ENCODE peak calls at places on chromosomes 11 and 22, in eight cellular contexts. A, W, C, J, V, R, O and I are unnamed samples. For H3K27me3, the result is how much of the 10 kb centered on the place peaks cover.

GRCh38 chr11:114616516-114616915 is 20.9 kb upstream of the NXPE4 start:
- DNase-seq in A (no peak), W (no peak), C (no peak), J (no peak), V (no peak), R (no peak), O (no peak), I (no peak)

GRCh38 chr11:9219115-9219514 is 46.0 kb downstream of the DENND5A start:
- DNase-seq in A (no peak), W (no peak), C (no peak), J (no peak), V (no peak), R (no peak), O (no peak), I (no peak)

GRCh38 chr11:46666982-46667590 is 33.3 kb downstream of the ARHGAP1 start:
- DNase-seq in A (no peak), W (no peak), C (no peak), J (no peak), V (no peak), R (no peak), O (no peak), I (no peak)

GRCh38 chr22:23520875-23521441 is 59.1 kb downstream of the IGLL1 start:
- DNase-seq in A (no peak), W (no peak), C (no peak), J (no peak), V (no peak), R (no peak), O (no peak), I (peak)

GRCh38 chr11:29173660-29174062 is 843.2 kb downstream of the KCNA4 start:
- DNase-seq in A (no peak), W (no peak), C (peak), J (no peak), V (peak), R (no peak), O (no peak), I (no peak)

GRCh38 chr11:80958966-80959365 is 1518.1 kb upstream of the TENM4 start:
- DNase-seq in A (no peak), W (no peak), C (no peak), J (no peak), V (no peak), R (no peak), O (no peak), I (no peak)

GRCh38 chr11:33103836-33104235 is 57.4 kb downstream of the CSTF3 start:
- DNase-seq in A (no peak), W (no peak), C (no peak), J (no peak), V (no peak), R (no peak), O (no peak), I (no peak)

GRCh38 chr11:22930816-22931594 is 70.7 kb upstream of the CCDC179 start:
- DNase-seq in A (no peak), W (no peak), C (no peak), J (no peak), V (no peak), R (no peak), O (no peak), I (no peak)

GRCh38 chr11:108902027-108902469 is 237.2 kb downstream of the DDX10 start:
- DNase-seq in A (no peak), W (no peak), C (no peak), J (no peak), V (no peak), R (no peak), O (no peak), I (peak)

GRCh38 chr11:133078591-133079179 is 453.6 kb downstream of the OPCML start:
- DNase-seq in A (no peak), W (no peak), C (no peak), J (no peak), V (peak), R (peak), O (peak), I (peak)

GRCh38 chr22:34490911-34491310 is 570.6 kb upstream of the LARGE1 start:
- DNase-seq in A (no peak), W (no peak), C (no peak), J (no peak), V (no peak), R (no peak), O (no peak), I (no peak)

GRCh38 chr22:46734830-46735453 is 3.1 kb downstream of the CERK start:
- DNase-seq in A (peak), W (no peak), C (no peak), J (no peak), V (no peak), R (peak), O (peak), I (peak)

GRCh38 chr11:65279713-65280459 is 18.1 kb downstream of the POLA2 start:
- DNase-seq in A (peak), W (peak), C (peak), J (peak), V (peak), R (no peak), O (no peak), I (peak)

GRCh38 chr22:39024923-39025322 is 4.0 kb downstream of the APOBEC3D start:
- DNase-seq in A (no peak), W (no peak), C (no peak), J (no peak), V (no peak), R (no peak), O (no peak), I (no peak)

GRCh38 chr22:47779474-47779873 is 1017.0 kb downstream of the TBC1D22A start:
- DNase-seq in A (no peak), W (no peak), C (no peak), J (no peak), V (no peak), R (no peak), O (no peak), I (no peak)

GRCh38 chr11:68297052-68297378 is 15.4 kb upstream of the LRP5 start:
- DNase-seq in A (no peak), W (no peak), C (no peak), J (no peak), V (no peak), R (no peak), O (no peak), I (no peak)

GRCh38 chr11:64831411-64831891 is 13.0 kb downstream of the CDC42BPG start:
- DNase-seq in A (no peak), W (no peak), C (no peak), J (no peak), V (no peak), R (no peak), O (no peak), I (no peak)

GRCh38 chr22:43848366-43849171 is 13.7 kb downstream of the SULT4A1 start:
- DNase-seq in A (no peak), W (no peak), C (no peak), J (no peak), V (no peak), R (no peak), O (no peak), I (peak)

GRCh38 chr22:50396751-50397370 is 53.7 kb downstream of the PPP6R2 start:
- DNase-seq in A (no peak), W (no peak), C (no peak), J (no peak), V (no peak), R (no peak), O (no peak), I (peak)

GRCh38 chr22:24391836-24392217 is 35.6 kb upstream of the ADORA2A start:
- DNase-seq in A (no peak), W (no peak), C (peak), J (no peak), V (no peak), R (no peak), O (no peak), I (no peak)

DNA sequence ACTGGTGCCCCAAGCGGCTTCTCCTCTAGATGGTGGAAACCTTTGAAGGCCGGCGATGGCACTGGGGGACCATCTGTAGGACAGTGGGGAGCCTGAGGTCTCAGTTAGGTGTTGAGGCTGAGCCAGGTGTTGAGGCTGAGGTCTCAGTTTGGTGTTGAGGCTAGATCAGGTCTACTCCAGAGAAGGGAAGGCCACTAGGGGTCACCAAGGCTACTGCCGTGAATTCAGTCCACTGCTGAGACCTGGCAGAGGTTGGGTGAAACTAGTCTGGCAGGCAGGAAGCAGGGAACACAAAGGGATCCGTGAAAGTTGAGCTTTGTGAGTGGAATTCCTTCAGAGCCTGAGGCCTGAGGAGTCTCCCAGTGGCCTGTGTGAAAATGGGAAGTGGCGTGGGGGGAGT is 123.8 kb upstream of the FGF3 start:
- DNase-seq in A (no peak), W (no peak), C (no peak), J (peak), V (peak), R (no peak), O (no peak), I (no peak)
- TF ChIP-seq CTCF in A (no peak), W (no peak), C (peak), J (peak), V (no peak), R (no peak), O (no peak), I (peak)

DNA sequence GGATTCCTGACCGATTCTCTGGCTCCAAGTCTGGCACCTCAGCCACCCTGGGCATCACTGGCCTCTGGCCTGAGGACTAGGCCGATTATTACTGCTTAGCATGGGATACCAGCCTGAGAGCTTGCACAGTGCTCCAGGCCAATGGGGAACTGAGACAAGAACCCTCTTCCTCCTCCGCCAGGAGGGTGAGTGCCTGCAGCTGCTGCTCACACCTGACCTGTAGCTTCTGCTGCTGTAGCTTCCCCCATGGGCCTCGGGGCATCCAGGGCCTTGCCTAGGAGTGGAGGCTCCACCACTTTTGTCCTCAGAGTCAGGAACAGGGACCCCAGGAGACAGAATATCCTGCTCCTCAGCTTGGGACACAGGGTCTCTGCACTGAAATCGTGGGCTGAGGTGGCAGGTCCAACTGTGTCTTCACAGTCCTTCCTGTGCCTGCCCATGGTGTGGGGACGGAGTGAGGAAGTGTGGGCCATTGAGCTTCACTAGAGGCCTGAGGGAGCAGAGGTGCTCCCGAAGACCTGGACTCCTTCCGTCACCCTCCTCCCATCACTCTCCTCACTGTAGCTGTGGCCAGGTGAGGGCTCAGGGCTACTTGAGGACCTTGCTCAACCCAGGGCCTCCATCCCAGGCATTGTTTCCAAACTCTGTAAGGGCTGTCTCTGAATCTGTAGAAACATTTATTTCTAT is 103.8 kb downstream of the ZNF280B start:
- DNase-seq in A (no peak), W (peak), C (no peak), J (no peak), V (no peak), R (no peak), O (no peak), I (no peak)
- H3K27me3 ChIP-seq in A (under half), W (under half), C (under half), J (under half), V (under half), R (under half), O (under half), I (under half)

DNA sequence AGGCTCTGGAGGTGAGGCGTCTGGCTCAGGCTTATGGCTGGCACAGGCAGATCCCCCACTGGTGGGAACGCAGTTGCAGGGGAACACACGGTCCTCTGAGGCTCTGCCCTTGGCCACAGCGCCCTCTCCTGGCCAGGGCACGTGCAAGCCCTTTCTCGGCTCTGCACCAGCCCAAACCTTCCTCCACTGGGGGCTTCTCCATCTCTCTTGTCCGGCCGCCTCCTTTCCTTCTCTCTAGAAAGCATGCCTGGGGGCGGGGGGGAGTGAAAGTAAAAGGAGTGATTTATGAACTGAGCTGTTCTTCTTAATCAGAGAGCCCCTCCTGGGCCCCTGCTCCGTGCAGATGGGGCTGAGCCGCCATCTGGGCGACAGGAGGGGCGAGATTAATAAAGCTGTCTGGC is 56.5 kb downstream of the TP53I11 start:
- DNase-seq in A (no peak), W (peak), C (peak), J (no peak), V (peak), R (peak), O (peak), I (peak)
- TF ChIP-seq CTCF in A (peak), W (peak), C (peak), J (peak), V (peak), R (peak), O (peak), I (peak)

DNA sequence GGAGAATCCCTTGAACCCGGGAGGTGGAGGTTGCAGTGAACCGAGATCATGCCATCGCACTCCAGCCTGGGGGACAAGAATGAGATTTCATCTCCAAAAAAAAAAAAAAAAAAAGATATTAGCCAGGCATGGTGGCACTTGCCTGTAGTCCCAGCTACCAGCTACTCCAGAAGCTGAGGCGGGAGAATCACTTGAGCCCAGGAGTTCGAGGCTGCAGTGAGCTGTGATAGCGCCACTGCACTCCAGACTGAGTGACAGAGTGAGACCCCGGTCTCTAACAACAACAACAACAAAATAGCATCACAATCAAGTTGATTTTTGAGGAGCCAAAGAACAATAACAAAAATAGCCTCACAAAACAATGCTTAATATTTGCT is 2.3 kb downstream of the PMM1 start:
- DNase-seq in A (no peak), W (no peak), C (no peak), J (no peak), V (no peak), R (no peak), O (no peak), I (no peak)
- H3K27me3 ChIP-seq in A (under half), W (under half), C (under half), J (under half), V (under half), R (under half), O (under half), I (under half)

GRCh38 chr11:125225401-125225800 is 60.9 kb downstream of the PKNOX2 start:
- DNase-seq in A (no peak), W (no peak), C (no peak), J (no peak), V (no peak), R (no peak), O (no peak), I (no peak)

GRCh38 chr11:125223901-125224331 is 59.4 kb downstream of the PKNOX2 start:
- DNase-seq in A (no peak), W (no peak), C (no peak), J (no peak), V (no peak), R (no peak), O (no peak), I (no peak)

GRCh38 chr11:125222494-125222893 is 57.9 kb downstream of the PKNOX2 start:
- DNase-seq in A (no peak), W (no peak), C (no peak), J (no peak), V (no peak), R (no peak), O (no peak), I (no peak)

GRCh38 chr11:125226701-125227100 is 62.1 kb downstream of the PKNOX2 start:
- DNase-seq in A (no peak), W (no peak), C (no peak), J (no peak), V (no peak), R (no peak), O (no peak), I (no peak)

GRCh38 chr11:125224391-125225015 is 60.0 kb downstream of the PKNOX2 start:
- DNase-seq in A (no peak), W (peak), C (no peak), J (no peak), V (peak), R (no peak), O (no peak), I (peak)
- TF ChIP-seq CTCF in A (no peak), W (peak), C (peak), J (no peak), V (peak), R (no peak), O (no peak), I (peak)

GRCh38 chr11:3156661-3157311 is 8.3 kb downstream of the OSBPL5 start:
- DNase-seq in A (no peak), W (no peak), C (no peak), J (no peak), V (no peak), R (no peak), O (no peak), I (no peak)
- H3K27me3 ChIP-seq in A (under half), W (under half), C (under half), J (under half), V (under half), R (under half), O (under half), I (under half)

DNA sequence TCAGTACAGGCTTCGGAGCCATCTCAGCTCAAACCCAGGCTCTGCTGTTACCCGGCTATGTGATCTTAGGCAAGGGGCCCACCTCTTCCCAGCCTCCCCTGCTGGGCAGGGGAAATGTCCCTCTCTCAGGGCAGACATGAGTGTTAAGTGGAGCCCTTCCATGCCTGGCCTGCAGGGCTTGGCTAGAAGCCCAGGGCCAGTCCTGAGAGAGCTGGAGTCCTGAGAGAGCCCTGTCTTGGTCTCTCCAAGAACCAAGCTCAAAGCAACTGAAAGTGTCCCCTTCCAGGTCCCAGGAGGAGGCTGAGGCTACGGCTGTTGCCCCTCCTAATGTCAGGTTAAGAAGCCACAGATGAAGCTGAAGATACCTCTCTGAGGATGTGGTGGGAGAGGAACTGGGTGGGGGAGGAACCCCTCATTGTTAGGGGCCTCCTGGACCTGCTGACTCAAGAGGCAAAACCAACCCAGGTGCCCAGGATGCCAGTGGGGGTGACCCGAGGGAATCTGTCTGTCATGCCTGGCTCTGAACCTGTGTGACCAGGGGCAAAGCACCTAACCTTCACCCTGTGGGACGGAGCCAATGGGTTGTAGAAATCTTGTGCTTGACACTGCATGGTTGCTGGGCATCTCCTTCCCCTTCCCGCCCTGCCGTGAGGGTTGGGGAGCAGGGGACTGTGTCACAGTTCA is 4.2 kb downstream of the ZP1 start:
- DNase-seq in A (no peak), W (no peak), C (no peak), J (no peak), V (no peak), R (no peak), O (no peak), I (no peak)
- TF ChIP-seq CTCF in A (no peak), W (no peak), C (peak), J (no peak), V (no peak), R (no peak), O (no peak), I (no peak)

DNA sequence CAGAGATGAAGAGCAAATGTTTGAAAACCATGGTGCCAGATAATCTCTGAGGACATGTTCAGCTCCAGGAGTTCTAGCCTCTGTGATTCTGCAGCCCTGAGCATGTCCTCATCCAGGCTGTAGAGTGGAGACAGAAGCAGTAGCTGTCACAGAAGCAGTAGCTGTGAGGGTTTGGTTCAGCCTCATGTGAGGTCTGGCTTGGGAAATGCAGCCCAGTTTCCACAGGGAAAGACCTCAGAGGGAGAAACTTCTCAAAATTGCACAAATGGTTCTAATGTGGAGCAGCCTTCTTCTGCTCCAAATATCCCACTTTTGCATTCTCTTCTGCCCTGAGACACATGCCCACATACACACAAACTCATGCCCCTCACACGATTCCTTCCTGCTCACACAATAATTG is 48.4 kb downstream of the DBX1 start:
- DNase-seq in A (no peak), W (no peak), C (no peak), J (no peak), V (no peak), R (no peak), O (no peak), I (no peak)
- H3K27me3 ChIP-seq in A (under half), W (under half), C (under half), J (under half), V (under half), R (under half), O (under half), I (under half)

DNA sequence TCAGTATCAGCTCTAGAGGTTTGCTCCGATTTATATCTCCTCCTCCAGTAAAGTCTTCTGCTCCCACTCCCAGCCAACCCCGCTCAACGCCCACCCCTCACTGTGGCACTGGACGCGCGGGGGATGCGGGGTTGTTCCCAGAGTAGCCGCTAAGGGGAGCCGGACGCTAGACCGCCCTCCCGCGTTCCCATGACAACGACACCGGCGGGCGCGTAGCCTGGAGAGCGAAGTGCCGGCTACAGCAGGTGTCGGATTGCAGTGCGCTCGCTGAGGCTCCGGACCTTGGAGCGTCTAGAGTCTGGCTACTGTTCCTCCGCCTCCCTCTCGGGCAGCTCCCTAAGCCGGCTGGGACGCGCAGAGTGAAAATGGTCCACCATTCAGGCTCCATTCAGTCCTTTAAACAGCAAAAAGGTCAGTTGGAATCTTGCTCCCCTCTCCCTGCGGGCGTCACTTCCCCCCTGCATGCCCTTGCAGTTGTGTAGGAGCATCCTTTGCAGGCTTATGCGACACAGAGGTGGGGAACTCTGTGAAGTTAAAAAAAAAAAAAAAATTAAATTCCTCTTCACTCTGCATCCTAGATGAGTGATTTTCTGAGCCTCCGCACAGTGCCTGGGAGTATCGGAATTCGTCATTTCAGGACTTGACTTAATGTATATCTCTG is at the start of gene ANO3:
- DNase-seq in A (peak), W (no peak), C (peak), J (peak), V (peak), R (peak), O (peak), I (peak)
- TF ChIP-seq CTCF in A (peak), W (peak), C (peak), J (peak), V (peak), R (peak), O (no peak), I (peak)

GRCh38 chr11:10354389-10354788 is 49.5 kb downstream of the ADM start:
- DNase-seq in A (no peak), W (no peak), C (no peak), J (no peak), V (no peak), R (no peak), O (no peak), I (no peak)
- H3K27me3 ChIP-seq in A (under half), W (under half), C (under half), J (under half), V (under half), R (under half), O (under half), I (under half)